ENCODE peak calls at places on chromosomes 4 and X, in six cellular contexts. One of them, this sample, is unnamed.

GRCh38 chr4:5797866-5798265 is 86.9 kb downstream of the EVC start:
- DNase-seq in SK-N-SH: no peak
- DNase-seq in endothelial cell: no peak
- DNase-seq in AG04449: no peak
- DNase-seq in mesothelial cell of epicardium: peak
- DNase-seq in kidney: no peak
- DNase-seq in this sample: no peak

GRCh38 chrX:46376246-46376885 is 168.9 kb downstream of the ZNF674 start:
- DNase-seq in SK-N-SH: no peak
- DNase-seq in endothelial cell: peak
- DNase-seq in mesothelial cell of epicardium: no peak
- DNase-seq in kidney: no peak
- DNase-seq in AG04449: no peak
- DNase-seq in this sample: peak

GRCh38 chr4:88897180-88897579 is 159.8 kb downstream of the FAM13A start:
- DNase-seq in SK-N-SH: no peak
- DNase-seq in endothelial cell: no peak
- DNase-seq in mesothelial cell of epicardium: no peak
- DNase-seq in kidney: no peak
- DNase-seq in AG04449: no peak
- DNase-seq in this sample: no peak

GRCh38 chrX:13688772-13689518 is at the start of gene RAB9A:
- DNase-seq in endothelial cell: peak
- DNase-seq in AG04449: no peak
- DNase-seq in SK-N-SH: peak
- DNase-seq in mesothelial cell of epicardium: peak
- DNase-seq in kidney: peak
- DNase-seq in this sample: peak

GRCh38 chrX:154013614-154014360 is 5.9 kb downstream of the IRAK1 start:
- DNase-seq in mesothelial cell of epicardium: peak
- DNase-seq in AG04449: no peak
- DNase-seq in SK-N-SH: peak
- DNase-seq in endothelial cell: peak
- DNase-seq in kidney: peak
- DNase-seq in this sample: peak

GRCh38 chrX:136130931-136131843 is 16.1 kb upstream of the FHL1 start:
- DNase-seq in AG04449: peak
- DNase-seq in kidney: no peak
- DNase-seq in endothelial cell: no peak
- DNase-seq in mesothelial cell of epicardium: no peak
- DNase-seq in SK-N-SH: no peak
- DNase-seq in this sample: no peak

GRCh38 chr4:1026115-1026514 is 14.7 kb downstream of the FGFRL1 start:
- DNase-seq in endothelial cell: no peak
- DNase-seq in mesothelial cell of epicardium: no peak
- DNase-seq in AG04449: no peak
- DNase-seq in SK-N-SH: peak
- DNase-seq in kidney: no peak
- DNase-seq in this sample: no peak

GRCh38 chrX:69136546-69137331 is 28.5 kb downstream of the PJA1 start:
- DNase-seq in endothelial cell: peak
- DNase-seq in SK-N-SH: no peak
- DNase-seq in mesothelial cell of epicardium: no peak
- DNase-seq in kidney: peak
- DNase-seq in AG04449: no peak
- DNase-seq in this sample: peak

GRCh38 chr4:179750374-179750773 is 2308.1 kb upstream of the AGA start:
- DNase-seq in kidney: no peak
- DNase-seq in mesothelial cell of epicardium: no peak
- DNase-seq in AG04449: no peak
- DNase-seq in SK-N-SH: no peak
- DNase-seq in endothelial cell: no peak
- DNase-seq in this sample: no peak

GRCh38 chr4:88429401-88429800 is 27.5 kb upstream of the HERC5 start:
- DNase-seq in SK-N-SH: no peak
- DNase-seq in mesothelial cell of epicardium: no peak
- DNase-seq in kidney: no peak
- DNase-seq in endothelial cell: no peak
- DNase-seq in AG04449: no peak
- DNase-seq in this sample: no peak

GRCh38 chrX:130253916-130254315 is 14.8 kb downstream of the ZNF280C start:
- DNase-seq in mesothelial cell of epicardium: no peak
- DNase-seq in kidney: no peak
- DNase-seq in AG04449: no peak
- DNase-seq in SK-N-SH: no peak
- DNase-seq in endothelial cell: no peak
- DNase-seq in this sample: no peak

GRCh38 chrX:92247076-92247475 is 467.9 kb downstream of the PCDH11X start:
- DNase-seq in AG04449: no peak
- DNase-seq in kidney: no peak
- DNase-seq in endothelial cell: no peak
- DNase-seq in mesothelial cell of epicardium: no peak
- DNase-seq in SK-N-SH: no peak
- DNase-seq in this sample: no peak

GRCh38 chrX:119606508-119607389 is 525 bp upstream of the NKRF start:
- DNase-seq in endothelial cell: no peak
- DNase-seq in SK-N-SH: no peak
- DNase-seq in mesothelial cell of epicardium: no peak
- DNase-seq in kidney: no peak
- DNase-seq in AG04449: no peak
- DNase-seq in this sample: no peak

GRCh38 chrX:102957751-102958150 is 20.7 kb downstream of the RAB40AL start:
- DNase-seq in endothelial cell: no peak
- DNase-seq in kidney: no peak
- DNase-seq in AG04449: no peak
- DNase-seq in mesothelial cell of epicardium: no peak
- DNase-seq in SK-N-SH: no peak
- DNase-seq in this sample: no peak

GRCh38 chr4:182145360-182145905 is 97.8 kb upstream of the TENM3 start:
- DNase-seq in mesothelial cell of epicardium: no peak
- DNase-seq in kidney: no peak
- DNase-seq in AG04449: no peak
- DNase-seq in SK-N-SH: peak
- DNase-seq in endothelial cell: no peak
- DNase-seq in this sample: peak

GRCh38 chr4:13445841-13446790 is 38.0 kb downstream of the RAB28 start:
- DNase-seq in mesothelial cell of epicardium: peak
- DNase-seq in AG04449: no peak
- DNase-seq in SK-N-SH: no peak
- DNase-seq in endothelial cell: peak
- DNase-seq in kidney: peak
- DNase-seq in this sample: peak

GRCh38 chr4:150769235-150769634 is 187.3 kb downstream of the MAB21L2 start:
- DNase-seq in endothelial cell: no peak
- DNase-seq in AG04449: peak
- DNase-seq in mesothelial cell of epicardium: no peak
- DNase-seq in kidney: no peak
- DNase-seq in SK-N-SH: no peak
- DNase-seq in this sample: no peak

GRCh38 chrX:627995-628394 is 2.6 kb upstream of the SHOX start:
- DNase-seq in endothelial cell: no peak
- DNase-seq in mesothelial cell of epicardium: no peak
- DNase-seq in kidney: no peak
- DNase-seq in SK-N-SH: no peak
- DNase-seq in AG04449: no peak
- DNase-seq in this sample: no peak

GRCh38 chrX:24242649-24243556 is 71.0 kb downstream of the SUPT20HL2 start:
- DNase-seq in endothelial cell: no peak
- DNase-seq in SK-N-SH: no peak
- DNase-seq in mesothelial cell of epicardium: no peak
- DNase-seq in AG04449: no peak
- DNase-seq in kidney: no peak
- DNase-seq in this sample: no peak

GRCh38 chr4:153645183-153645582 is 38.9 kb upstream of the TLR2 start:
- DNase-seq in kidney: no peak
- DNase-seq in SK-N-SH: no peak
- DNase-seq in AG04449: no peak
- DNase-seq in mesothelial cell of epicardium: no peak
- DNase-seq in endothelial cell: no peak
- DNase-seq in this sample: peak
- TF ChIP-seq CTCF in kidney: no peak
- TF ChIP-seq CTCF in SK-N-SH: peak
- TF ChIP-seq CTCF in AG04449: no peak
- TF ChIP-seq CTCF in mesothelial cell of epicardium: no peak
- TF ChIP-seq CTCF in endothelial cell: peak
- TF ChIP-seq CTCF in this sample: peak

GRCh38 chr4:76499461-76499860 is 64.4 kb downstream of the SHROOM3 start:
- DNase-seq in SK-N-SH: no peak
- DNase-seq in endothelial cell: no peak
- DNase-seq in mesothelial cell of epicardium: no peak
- DNase-seq in AG04449: no peak
- DNase-seq in kidney: no peak
- DNase-seq in this sample: no peak

GRCh38 chr4:76504613-76505465 is 69.8 kb downstream of the SHROOM3 start:
- DNase-seq in AG04449: no peak
- DNase-seq in endothelial cell: peak
- DNase-seq in SK-N-SH: peak
- DNase-seq in kidney: no peak
- DNase-seq in mesothelial cell of epicardium: no peak
- DNase-seq in this sample: peak
- TF ChIP-seq CTCF in AG04449: peak
- TF ChIP-seq CTCF in endothelial cell: peak
- TF ChIP-seq CTCF in SK-N-SH: peak
- TF ChIP-seq CTCF in kidney: peak
- TF ChIP-seq CTCF in mesothelial cell of epicardium: peak
- TF ChIP-seq CTCF in this sample: peak

GRCh38 chr4:121377065-121377464 is 3.8 kb downstream of the QRFPR start:
- DNase-seq in AG04449: no peak
- DNase-seq in endothelial cell: no peak
- DNase-seq in kidney: no peak
- DNase-seq in SK-N-SH: no peak
- DNase-seq in mesothelial cell of epicardium: no peak
- DNase-seq in this sample: no peak
- TF ChIP-seq CTCF in AG04449: no peak
- TF ChIP-seq CTCF in endothelial cell: no peak
- TF ChIP-seq CTCF in kidney: no peak
- TF ChIP-seq CTCF in SK-N-SH: no peak
- TF ChIP-seq CTCF in mesothelial cell of epicardium: no peak
- TF ChIP-seq CTCF in this sample: no peak

DNA sequence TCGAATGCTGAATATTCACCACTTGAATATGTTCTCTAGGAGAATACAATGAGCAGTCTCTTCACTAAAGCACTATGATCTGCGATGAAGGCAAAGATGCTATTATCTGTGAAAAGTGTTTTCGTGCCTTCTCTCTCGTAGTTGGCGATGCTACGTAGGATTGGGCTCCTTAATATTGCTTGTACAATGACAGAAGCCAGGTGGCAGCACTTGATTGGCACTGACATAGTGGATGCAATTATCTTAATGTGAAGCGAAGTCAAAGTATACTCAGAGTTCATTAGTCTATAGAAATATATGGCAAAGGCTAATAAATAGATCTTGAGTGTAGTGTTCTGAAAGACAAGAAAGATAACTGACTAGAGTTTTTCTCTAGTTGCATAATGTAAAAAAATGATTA is 1135.7 kb upstream of the AGA start:
- DNase-seq in endothelial cell: no peak
- DNase-seq in SK-N-SH: peak
- DNase-seq in kidney: no peak
- DNase-seq in AG04449: no peak
- DNase-seq in mesothelial cell of epicardium: no peak
- DNase-seq in this sample: peak
- TF ChIP-seq CTCF in endothelial cell: no peak
- TF ChIP-seq CTCF in SK-N-SH: peak
- TF ChIP-seq CTCF in kidney: peak
- TF ChIP-seq CTCF in AG04449: no peak
- TF ChIP-seq CTCF in mesothelial cell of epicardium: no peak
- TF ChIP-seq CTCF in this sample: peak